ENCODE peak calls at places on chromosomes 1 and 21, in four cellular contexts. D, C, U and Z are unnamed samples. For H3K36me3, the result is how much of the 10 kb centered on the place peaks cover.

GRCh38 chr21:44653656-44654575 is 543 bp downstream of the KRTAP12-4 start:
- DNase-seq in D (no peak), C (no peak), U (no peak), Z (no peak)

GRCh38 chr1:58879464-58879863 is 95.6 kb upstream of the JUN start:
- DNase-seq in D (no peak), C (no peak), U (no peak), Z (no peak)

GRCh38 chr1:167661527-167662436 is 31.8 kb downstream of the RCSD1 start:
- DNase-seq in D (no peak), C (no peak), U (no peak), Z (no peak)

GRCh38 chr1:2785631-2786328 is 15.7 kb downstream of the TTC34 start:
- DNase-seq in D (no peak), C (no peak), U (no peak), Z (no peak)

GRCh38 chr1:51296379-51297357 is 33.7 kb downstream of the TTC39A start:
- DNase-seq in D (peak), C (peak), U (peak), Z (peak)

GRCh38 chr1:186094170-186094569 is 280.9 kb downstream of the TPR start:
- DNase-seq in D (no peak), C (no peak), U (no peak), Z (no peak)

GRCh38 chr1:30659702-30660101 is 63.7 kb downstream of the MATN1 start:
- DNase-seq in D (no peak), C (no peak), U (no peak), Z (no peak)

GRCh38 chr1:50605186-50605875 is 182.1 kb upstream of the DMRTA2 start:
- DNase-seq in D (peak), C (no peak), U (no peak), Z (peak)

GRCh38 chr1:158002022-158002629 is 8.7 kb downstream of the KIRREL1 start:
- DNase-seq in D (no peak), C (no peak), U (no peak), Z (no peak)

GRCh38 chr1:23867542-23867952 is 543 bp downstream of the FUCA1 start:
- DNase-seq in D (peak), C (no peak), U (no peak), Z (no peak)
- H3K36me3 ChIP-seq in D (under half), C (under half), U (under half), Z (under half)

GRCh38 chr1:155950829-155951228 is 9.4 kb downstream of the RXFP4 start:
- DNase-seq in D (no peak), C (no peak), U (no peak), Z (no peak)
- TF ChIP-seq HDAC6 in D (no peak), C (no peak), U (no peak), Z (no peak)

GRCh38 chr1:28306550-28306949 is 22.3 kb upstream of the MED18 start:
- DNase-seq in D (no peak), C (no peak), U (no peak), Z (no peak)
- H2AFZ ChIP-seq in D (peak), C (no peak), U (peak), Z (no peak)

DNA sequence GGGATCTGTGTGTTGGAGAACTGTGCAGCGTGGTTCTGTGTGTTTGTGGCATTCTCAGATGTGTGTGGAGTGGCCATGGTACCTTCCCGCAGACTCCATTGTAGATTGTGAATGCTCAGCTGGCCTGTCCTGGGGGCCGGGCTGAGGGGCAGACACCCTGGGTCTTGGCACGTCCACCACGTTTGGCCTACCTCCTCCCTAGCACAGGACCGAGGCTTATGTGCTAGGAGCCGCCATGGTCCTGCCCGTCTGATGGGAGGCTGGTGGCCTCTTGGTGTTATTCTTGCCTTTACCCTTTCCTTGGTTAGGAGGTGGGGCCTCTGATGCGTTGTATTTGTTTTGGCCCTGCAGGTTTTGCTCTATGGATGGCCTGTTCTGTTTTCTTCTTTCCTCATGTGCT is 25.1 kb downstream of the SNAP47 start:
- DNase-seq in D (no peak), C (no peak), U (no peak), Z (no peak)
- H3K36me3 ChIP-seq in D (half or more), C (under half), U (under half), Z (half or more)

DNA sequence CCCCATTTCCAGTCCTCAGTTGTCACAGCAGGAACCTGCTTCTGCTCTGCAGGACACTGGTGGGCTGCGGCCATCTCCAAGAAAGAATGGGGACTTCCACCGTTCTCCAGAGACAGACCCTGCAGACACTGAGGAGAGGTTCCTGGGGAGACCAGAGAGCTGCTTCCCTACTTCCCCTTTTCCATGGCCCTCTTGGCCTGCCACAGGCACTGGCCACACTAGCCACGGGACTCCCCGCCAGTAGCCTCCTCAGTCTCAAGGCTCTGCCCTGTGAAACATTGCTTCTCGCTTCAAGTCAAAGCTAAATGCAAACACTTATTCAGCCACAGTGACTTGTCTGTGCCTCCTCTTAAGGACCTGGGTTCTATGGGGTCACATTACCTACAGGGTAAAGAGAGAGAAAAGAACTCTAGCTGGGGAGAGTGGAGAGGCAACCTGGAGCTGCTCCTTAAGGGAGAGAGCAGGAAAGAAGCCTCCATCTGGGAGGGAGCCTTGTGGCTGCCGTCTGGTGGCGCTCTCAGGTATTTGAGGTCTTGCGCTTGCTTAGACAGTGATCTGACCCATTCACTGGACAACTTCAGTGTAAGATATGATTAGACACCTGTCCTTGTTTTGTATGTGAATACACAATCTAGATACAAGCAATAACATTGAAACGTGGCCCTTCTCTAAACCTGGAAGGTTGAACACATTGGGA is 5.4 kb upstream of the SLAMF8 start:
- DNase-seq in D (peak), C (no peak), U (no peak), Z (no peak)
- TF ChIP-seq HDAC6 in D (no peak), C (no peak), U (no peak), Z (no peak)

DNA sequence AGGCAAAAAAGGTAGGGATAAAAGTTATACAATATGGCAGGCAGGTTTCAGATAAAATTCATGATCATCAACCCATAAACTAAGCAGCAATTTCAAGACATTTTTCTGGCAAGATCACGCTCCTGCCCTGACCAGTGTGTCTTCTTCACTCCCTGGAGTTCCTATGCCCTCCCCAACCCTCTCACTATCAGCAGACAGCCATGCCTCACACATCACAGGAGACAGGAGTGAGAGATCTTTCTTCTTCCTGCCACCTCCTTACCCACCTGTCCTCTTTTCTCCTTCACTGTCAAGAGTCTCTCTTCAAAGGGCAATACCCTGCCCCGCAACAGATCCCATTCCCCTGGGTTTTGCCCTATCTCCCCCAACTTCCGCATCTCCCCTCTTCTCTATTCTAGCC is 28.4 kb downstream of the COA6 start:
- DNase-seq in D (no peak), C (no peak), U (no peak), Z (no peak)
- H2AFZ ChIP-seq in D (no peak), C (peak), U (no peak), Z (no peak)

GRCh38 chr1:953524-954320 is 5.3 kb downstream of the NOC2L start:
- DNase-seq in D (no peak), C (no peak), U (no peak), Z (no peak)

GRCh38 chr1:952603-953002 is 6.5 kb downstream of the NOC2L start:
- DNase-seq in D (no peak), C (no peak), U (no peak), Z (no peak)

GRCh38 chr1:950881-951280 is 8.2 kb downstream of the NOC2L start:
- DNase-seq in D (no peak), C (no peak), U (no peak), Z (no peak)

GRCh38 chr1:951364-951763 is 7.7 kb downstream of the NOC2L start:
- DNase-seq in D (no peak), C (no peak), U (no peak), Z (no peak)

DNA sequence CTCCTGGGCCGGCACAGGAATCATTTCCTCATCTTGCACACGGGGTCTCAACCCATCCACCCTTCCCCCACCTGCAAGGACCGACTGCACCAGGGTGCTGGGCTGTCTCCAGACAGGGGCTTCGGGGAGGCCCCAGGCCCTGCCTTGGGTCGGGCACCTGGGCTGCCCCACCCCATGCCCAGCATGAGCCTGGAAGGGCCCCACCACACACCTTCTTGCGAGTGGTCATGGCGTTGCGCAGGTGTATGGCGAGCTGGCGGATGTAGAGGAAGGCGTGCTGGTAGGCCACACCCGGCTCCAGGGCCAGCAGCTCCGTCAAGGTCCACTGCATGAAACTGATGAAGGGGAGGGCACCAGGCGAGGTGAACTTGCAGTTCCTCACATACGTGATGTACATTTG is 6.9 kb downstream of the NOC2L start:
- DNase-seq in D (no peak), C (no peak), U (no peak), Z (no peak)
- H3K36me3 ChIP-seq in D (half or more), C (under half), U (half or more), Z (under half)

GRCh38 chr1:33680281-33680840 is 183.5 kb upstream of the HMGB4 start:
- DNase-seq in D (no peak), C (no peak), U (no peak), Z (no peak)
- TF ChIP-seq HDAC6 in D (no peak), C (no peak), U (no peak), Z (no peak)

GRCh38 chr1:237183963-237184540 is 142.1 kb downstream of the RYR2 start:
- DNase-seq in D (no peak), C (no peak), U (no peak), Z (no peak)

GRCh38 chr1:237179511-237179910 is 137.5 kb downstream of the RYR2 start:
- DNase-seq in D (no peak), C (no peak), U (no peak), Z (no peak)

GRCh38 chr1:237186733-237187132 is 144.7 kb downstream of the RYR2 start:
- DNase-seq in D (no peak), C (no peak), U (no peak), Z (no peak)

DNA sequence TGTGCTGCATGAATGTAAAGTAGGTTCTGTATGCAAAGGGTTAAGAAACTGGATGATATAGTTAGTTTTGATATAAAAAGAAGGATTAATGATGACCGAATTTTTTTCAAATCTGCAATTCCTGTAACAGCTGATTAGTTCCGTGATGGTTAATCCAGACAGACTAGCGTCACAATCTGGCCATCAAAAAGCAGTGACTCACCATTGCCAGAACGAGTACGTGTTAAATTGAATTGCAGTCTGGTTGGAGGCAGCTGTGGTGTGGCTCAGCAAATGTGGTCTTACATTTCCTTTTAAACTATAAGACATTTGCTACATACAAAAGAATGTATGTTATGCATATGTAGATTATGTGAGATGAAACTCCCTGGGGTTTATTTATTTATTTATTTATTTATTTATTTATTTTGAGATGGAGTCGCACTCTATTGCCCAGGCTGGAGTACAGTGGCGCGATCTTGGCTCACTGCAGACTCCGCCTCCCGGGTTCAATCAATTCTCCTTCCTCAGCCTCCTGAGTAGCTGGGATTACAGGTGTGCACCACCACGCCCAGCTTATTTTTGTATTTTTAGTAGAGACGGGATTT is 139.8 kb downstream of the RYR2 start:
- DNase-seq in D (no peak), C (no peak), U (no peak), Z (no peak)
- H2AFZ ChIP-seq in D (no peak), C (no peak), U (no peak), Z (no peak)